ENCODE peak calls at places on chromosomes 3 and 15, in nine cellular contexts. One of them, this sample, is unnamed.

GRCh38 chr3:127212711-127213110 is 19.8 kb downstream of the PRR23E start:
- DNase-seq in GM23338: no peak
- DNase-seq in psoas muscle: no peak
- DNase-seq in suprapubic skin: peak
- DNase-seq in RWPE1: no peak
- DNase-seq in cardiac muscle cell: no peak
- DNase-seq in right lobe of liver: no peak
- DNase-seq in CD4-positive, alpha-beta memory T cell: no peak
- DNase-seq in CD8-positive, alpha-beta T cell: no peak
- DNase-seq in this sample: no peak

GRCh38 chr3:123492188-123492587 is 43.3 kb upstream of the ADCY5 start:
- DNase-seq in RWPE1: no peak
- DNase-seq in suprapubic skin: no peak
- DNase-seq in CD4-positive, alpha-beta memory T cell: peak
- DNase-seq in GM23338: no peak
- DNase-seq in right lobe of liver: no peak
- DNase-seq in CD8-positive, alpha-beta T cell: no peak
- DNase-seq in cardiac muscle cell: no peak
- DNase-seq in psoas muscle: no peak
- DNase-seq in this sample: no peak

GRCh38 chr15:77503240-77503639 is 82.6 kb downstream of the HMG20A start:
- DNase-seq in right lobe of liver: no peak
- DNase-seq in GM23338: no peak
- DNase-seq in CD4-positive, alpha-beta memory T cell: no peak
- DNase-seq in psoas muscle: no peak
- DNase-seq in cardiac muscle cell: no peak
- DNase-seq in CD8-positive, alpha-beta T cell: no peak
- DNase-seq in RWPE1: no peak
- DNase-seq in suprapubic skin: no peak
- DNase-seq in this sample: no peak

GRCh38 chr3:138136208-138136607 is 4.0 kb upstream of the A4GNT start:
- DNase-seq in right lobe of liver: no peak
- DNase-seq in GM23338: no peak
- DNase-seq in cardiac muscle cell: no peak
- DNase-seq in CD8-positive, alpha-beta T cell: no peak
- DNase-seq in RWPE1: no peak
- DNase-seq in psoas muscle: no peak
- DNase-seq in suprapubic skin: no peak
- DNase-seq in CD4-positive, alpha-beta memory T cell: no peak
- DNase-seq in this sample: no peak

GRCh38 chr3:52481819-52482521 is 13.2 kb upstream of the STAB1 start:
- DNase-seq in psoas muscle: peak
- DNase-seq in right lobe of liver: peak
- DNase-seq in suprapubic skin: no peak
- DNase-seq in CD4-positive, alpha-beta memory T cell: peak
- DNase-seq in RWPE1: no peak
- DNase-seq in CD8-positive, alpha-beta T cell: no peak
- DNase-seq in cardiac muscle cell: peak
- DNase-seq in GM23338: peak
- DNase-seq in this sample: no peak

GRCh38 chr3:109927161-109927560 is 589.8 kb upstream of the DPPA4 start:
- DNase-seq in suprapubic skin: no peak
- DNase-seq in CD8-positive, alpha-beta T cell: no peak
- DNase-seq in psoas muscle: no peak
- DNase-seq in cardiac muscle cell: peak
- DNase-seq in CD4-positive, alpha-beta memory T cell: no peak
- DNase-seq in right lobe of liver: no peak
- DNase-seq in GM23338: no peak
- DNase-seq in RWPE1: peak
- DNase-seq in this sample: no peak

GRCh38 chr3:196643201-196643749 is 3.8 kb downstream of the NRROS start:
- DNase-seq in CD8-positive, alpha-beta T cell: peak
- DNase-seq in suprapubic skin: no peak
- DNase-seq in right lobe of liver: peak
- DNase-seq in RWPE1: no peak
- DNase-seq in psoas muscle: no peak
- DNase-seq in GM23338: no peak
- DNase-seq in CD4-positive, alpha-beta memory T cell: peak
- DNase-seq in cardiac muscle cell: no peak
- DNase-seq in this sample: no peak

GRCh38 chr3:141452045-141452444 is 34.8 kb upstream of the RASA2 start:
- DNase-seq in RWPE1: peak
- DNase-seq in CD4-positive, alpha-beta memory T cell: peak
- DNase-seq in cardiac muscle cell: peak
- DNase-seq in CD8-positive, alpha-beta T cell: no peak
- DNase-seq in suprapubic skin: no peak
- DNase-seq in psoas muscle: no peak
- DNase-seq in GM23338: peak
- DNase-seq in right lobe of liver: no peak
- DNase-seq in this sample: no peak

GRCh38 chr3:50603261-50604109 is 8.1 kb downstream of the CISH start:
- DNase-seq in RWPE1: no peak
- DNase-seq in CD8-positive, alpha-beta T cell: no peak
- DNase-seq in right lobe of liver: no peak
- DNase-seq in suprapubic skin: no peak
- DNase-seq in psoas muscle: no peak
- DNase-seq in cardiac muscle cell: no peak
- DNase-seq in GM23338: no peak
- DNase-seq in CD4-positive, alpha-beta memory T cell: no peak
- DNase-seq in this sample: no peak

GRCh38 chr3:171511450-171511849 is 51.2 kb upstream of the TNIK start:
- DNase-seq in psoas muscle: no peak
- DNase-seq in RWPE1: no peak
- DNase-seq in CD8-positive, alpha-beta T cell: no peak
- DNase-seq in suprapubic skin: no peak
- DNase-seq in right lobe of liver: no peak
- DNase-seq in cardiac muscle cell: no peak
- DNase-seq in CD4-positive, alpha-beta memory T cell: no peak
- DNase-seq in GM23338: no peak
- DNase-seq in this sample: no peak

GRCh38 chr15:67680645-67681044 is 138.1 kb downstream of the MAP2K5 start:
- DNase-seq in CD8-positive, alpha-beta T cell: no peak
- DNase-seq in CD4-positive, alpha-beta memory T cell: no peak
- DNase-seq in GM23338: no peak
- DNase-seq in right lobe of liver: no peak
- DNase-seq in cardiac muscle cell: peak
- DNase-seq in psoas muscle: no peak
- DNase-seq in suprapubic skin: no peak
- DNase-seq in RWPE1: no peak
- DNase-seq in this sample: no peak

GRCh38 chr15:63392355-63393009 is 10.8 kb upstream of the CA12 start:
- DNase-seq in RWPE1: no peak
- DNase-seq in CD4-positive, alpha-beta memory T cell: no peak
- DNase-seq in suprapubic skin: no peak
- DNase-seq in GM23338: no peak
- DNase-seq in psoas muscle: no peak
- DNase-seq in cardiac muscle cell: no peak
- DNase-seq in right lobe of liver: no peak
- DNase-seq in CD8-positive, alpha-beta T cell: no peak
- DNase-seq in this sample: no peak

GRCh38 chr15:57752426-57752825 is 45.9 kb downstream of the POLR2M start:
- DNase-seq in CD4-positive, alpha-beta memory T cell: no peak
- DNase-seq in CD8-positive, alpha-beta T cell: no peak
- DNase-seq in RWPE1: no peak
- DNase-seq in right lobe of liver: peak
- DNase-seq in GM23338: peak
- DNase-seq in suprapubic skin: no peak
- DNase-seq in cardiac muscle cell: peak
- DNase-seq in psoas muscle: no peak
- DNase-seq in this sample: peak

GRCh38 chr3:147419062-147419701 is 10.0 kb downstream of the ZIC1 start:
- DNase-seq in CD4-positive, alpha-beta memory T cell: no peak
- DNase-seq in suprapubic skin: no peak
- DNase-seq in right lobe of liver: no peak
- DNase-seq in cardiac muscle cell: peak
- DNase-seq in RWPE1: peak
- DNase-seq in CD8-positive, alpha-beta T cell: no peak
- DNase-seq in psoas muscle: peak
- DNase-seq in GM23338: peak
- DNase-seq in this sample: peak

GRCh38 chr3:129732200-129732876 is 125.9 kb upstream of the PLXND1 start:
- DNase-seq in GM23338: peak
- DNase-seq in suprapubic skin: no peak
- DNase-seq in cardiac muscle cell: no peak
- DNase-seq in RWPE1: no peak
- DNase-seq in psoas muscle: no peak
- DNase-seq in CD4-positive, alpha-beta memory T cell: no peak
- DNase-seq in right lobe of liver: no peak
- DNase-seq in CD8-positive, alpha-beta T cell: no peak
- DNase-seq in this sample: no peak

GRCh38 chr15:58038426-58039106 is 26.9 kb downstream of the ALDH1A2 start:
- DNase-seq in CD4-positive, alpha-beta memory T cell: no peak
- DNase-seq in right lobe of liver: no peak
- DNase-seq in cardiac muscle cell: peak
- DNase-seq in CD8-positive, alpha-beta T cell: no peak
- DNase-seq in RWPE1: peak
- DNase-seq in psoas muscle: no peak
- DNase-seq in GM23338: no peak
- DNase-seq in suprapubic skin: no peak
- DNase-seq in this sample: no peak

GRCh38 chr3:52248816-52249547 is 3.4 kb downstream of the PPM1M start:
- DNase-seq in CD4-positive, alpha-beta memory T cell: peak
- DNase-seq in psoas muscle: no peak
- DNase-seq in CD8-positive, alpha-beta T cell: no peak
- DNase-seq in suprapubic skin: peak
- DNase-seq in RWPE1: no peak
- DNase-seq in right lobe of liver: peak
- DNase-seq in GM23338: no peak
- DNase-seq in cardiac muscle cell: no peak
- DNase-seq in this sample: no peak

DNA sequence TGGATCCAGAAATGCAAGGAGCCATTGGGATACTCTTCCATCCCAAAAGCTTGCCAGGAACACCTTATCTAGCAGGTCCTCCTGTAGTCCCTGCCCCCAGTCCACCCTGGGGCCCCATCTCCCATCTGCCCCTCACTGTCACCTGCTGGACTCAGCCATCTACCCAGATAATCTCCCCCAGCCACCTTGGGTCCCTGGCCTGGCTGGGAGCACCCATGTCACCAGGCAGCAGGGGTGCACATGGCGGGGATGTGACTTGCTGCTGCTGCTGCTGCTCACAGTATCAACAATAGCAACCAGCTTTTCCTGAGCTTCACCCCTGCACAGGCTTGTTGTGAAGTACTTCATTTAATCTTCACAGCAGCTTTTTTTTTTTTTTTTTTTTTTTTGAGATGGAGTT is 12.6 kb downstream of the PTH1R start:
- DNase-seq in right lobe of liver: no peak
- DNase-seq in GM23338: no peak
- DNase-seq in psoas muscle: no peak
- DNase-seq in CD8-positive, alpha-beta T cell: no peak
- DNase-seq in cardiac muscle cell: no peak
- DNase-seq in RWPE1: no peak
- DNase-seq in suprapubic skin: no peak
- DNase-seq in CD4-positive, alpha-beta memory T cell: no peak
- DNase-seq in this sample: no peak
- H3K27ac ChIP-seq in right lobe of liver: no peak
- H3K27ac ChIP-seq in GM23338: no peak
- H3K27ac ChIP-seq in psoas muscle: no peak
- H3K27ac ChIP-seq in CD8-positive, alpha-beta T cell: no peak
- H3K27ac ChIP-seq in cardiac muscle cell: no peak
- H3K27ac ChIP-seq in RWPE1: no peak
- H3K27ac ChIP-seq in suprapubic skin: no peak
- H3K27ac ChIP-seq in CD4-positive, alpha-beta memory T cell: no peak
- H3K27ac ChIP-seq in this sample: no peak

GRCh38 chr3:7433073-7433472 is 572.2 kb downstream of the GRM7 start:
- DNase-seq in CD4-positive, alpha-beta memory T cell: no peak
- DNase-seq in RWPE1: no peak
- DNase-seq in cardiac muscle cell: no peak
- DNase-seq in suprapubic skin: no peak
- DNase-seq in psoas muscle: no peak
- DNase-seq in GM23338: no peak
- DNase-seq in right lobe of liver: no peak
- DNase-seq in CD8-positive, alpha-beta T cell: no peak
- DNase-seq in this sample: no peak
- H3K27ac ChIP-seq in CD4-positive, alpha-beta memory T cell: no peak
- H3K27ac ChIP-seq in RWPE1: no peak
- H3K27ac ChIP-seq in cardiac muscle cell: no peak
- H3K27ac ChIP-seq in suprapubic skin: no peak
- H3K27ac ChIP-seq in psoas muscle: no peak
- H3K27ac ChIP-seq in GM23338: no peak
- H3K27ac ChIP-seq in right lobe of liver: no peak
- H3K27ac ChIP-seq in CD8-positive, alpha-beta T cell: no peak
- H3K27ac ChIP-seq in this sample: no peak

DNA sequence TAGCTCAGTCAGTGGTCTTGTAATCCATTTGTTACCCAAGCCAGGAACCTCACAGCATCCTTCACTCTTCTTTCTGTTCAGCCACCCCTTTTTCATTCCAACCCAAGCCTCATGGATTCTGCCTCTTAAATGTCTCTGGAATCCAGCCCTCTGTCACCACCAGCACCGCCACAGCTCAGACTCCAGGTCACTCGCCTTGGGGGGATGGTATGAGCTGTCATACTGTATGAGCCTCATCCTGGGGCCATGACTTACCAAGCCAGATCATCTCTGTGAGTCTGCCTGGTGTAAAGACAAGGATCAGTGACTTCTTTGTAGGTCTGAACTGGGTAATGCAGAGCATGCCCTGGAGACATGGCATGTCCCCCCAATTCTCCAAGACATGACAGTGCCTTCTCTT is 79.6 kb downstream of the PGPEP1L start:
- DNase-seq in GM23338: no peak
- DNase-seq in CD4-positive, alpha-beta memory T cell: no peak
- DNase-seq in psoas muscle: no peak
- DNase-seq in right lobe of liver: no peak
- DNase-seq in RWPE1: no peak
- DNase-seq in CD8-positive, alpha-beta T cell: no peak
- DNase-seq in suprapubic skin: no peak
- DNase-seq in cardiac muscle cell: no peak
- DNase-seq in this sample: no peak
- H3K27ac ChIP-seq in GM23338: no peak
- H3K27ac ChIP-seq in CD4-positive, alpha-beta memory T cell: no peak
- H3K27ac ChIP-seq in psoas muscle: peak
- H3K27ac ChIP-seq in right lobe of liver: no peak
- H3K27ac ChIP-seq in RWPE1: no peak
- H3K27ac ChIP-seq in CD8-positive, alpha-beta T cell: no peak
- H3K27ac ChIP-seq in suprapubic skin: no peak
- H3K27ac ChIP-seq in cardiac muscle cell: no peak
- H3K27ac ChIP-seq in this sample: no peak

GRCh38 chr3:62439176-62439813 is 65.9 kb upstream of the FEZF2 start:
- DNase-seq in RWPE1: no peak
- DNase-seq in CD8-positive, alpha-beta T cell: no peak
- DNase-seq in psoas muscle: no peak
- DNase-seq in CD4-positive, alpha-beta memory T cell: no peak
- DNase-seq in GM23338: peak
- DNase-seq in suprapubic skin: no peak
- DNase-seq in cardiac muscle cell: no peak
- DNase-seq in right lobe of liver: no peak
- DNase-seq in this sample: no peak

GRCh38 chr3:62433396-62433795 is 60.0 kb upstream of the FEZF2 start:
- DNase-seq in GM23338: no peak
- DNase-seq in right lobe of liver: no peak
- DNase-seq in psoas muscle: no peak
- DNase-seq in cardiac muscle cell: no peak
- DNase-seq in RWPE1: no peak
- DNase-seq in CD4-positive, alpha-beta memory T cell: no peak
- DNase-seq in CD8-positive, alpha-beta T cell: no peak
- DNase-seq in suprapubic skin: no peak
- DNase-seq in this sample: no peak

GRCh38 chr3:62439978-62440377 is 66.6 kb upstream of the FEZF2 start:
- DNase-seq in GM23338: no peak
- DNase-seq in right lobe of liver: no peak
- DNase-seq in RWPE1: no peak
- DNase-seq in CD8-positive, alpha-beta T cell: no peak
- DNase-seq in cardiac muscle cell: no peak
- DNase-seq in CD4-positive, alpha-beta memory T cell: no peak
- DNase-seq in suprapubic skin: no peak
- DNase-seq in psoas muscle: no peak
- DNase-seq in this sample: no peak

GRCh38 chr3:62436785-62437184 is 63.4 kb upstream of the FEZF2 start:
- DNase-seq in RWPE1: no peak
- DNase-seq in suprapubic skin: no peak
- DNase-seq in psoas muscle: no peak
- DNase-seq in CD8-positive, alpha-beta T cell: no peak
- DNase-seq in right lobe of liver: no peak
- DNase-seq in CD4-positive, alpha-beta memory T cell: no peak
- DNase-seq in GM23338: no peak
- DNase-seq in cardiac muscle cell: no peak
- DNase-seq in this sample: no peak
- H3K27ac ChIP-seq in RWPE1: no peak
- H3K27ac ChIP-seq in suprapubic skin: no peak
- H3K27ac ChIP-seq in psoas muscle: no peak
- H3K27ac ChIP-seq in CD8-positive, alpha-beta T cell: no peak
- H3K27ac ChIP-seq in right lobe of liver: no peak
- H3K27ac ChIP-seq in CD4-positive, alpha-beta memory T cell: no peak
- H3K27ac ChIP-seq in GM23338: no peak
- H3K27ac ChIP-seq in cardiac muscle cell: no peak
- H3K27ac ChIP-seq in this sample: no peak

This sample was measured in substantia nigra.